ENCODE peak calls at places on chromosomes 13 and 19, in five cellular contexts. U is caudate nucleus, J is RPMI8226, G is lower lobe of right lung, N is cardiac muscle cell. K is an unnamed sample.

GRCh38 chr19:5492281-5492812 is 37.1 kb downstream of the ZNRF4 start:
- DNase-seq in J (no peak), G (no peak), U (no peak), N (no peak), K (no peak)

GRCh38 chr19:48961051-48961649 is 4.0 kb upstream of the FTL start:
- DNase-seq in J (no peak), N (no peak), G (no peak), U (no peak), K (no peak)

GRCh38 chr19:31346660-31347059 is 2.6 kb downstream of the TSHZ3 start:
- DNase-seq in N (no peak), G (no peak), J (no peak), U (no peak), K (no peak)

GRCh38 chr13:51689597-51689996 is 105.3 kb downstream of the WDFY2 start:
- DNase-seq in G (no peak), U (peak; percentile 24), J (no peak), N (peak; percentile 64), K (no peak)

GRCh38 chr19:18775586-18776287 is 15.4 kb downstream of the COMP start:
- DNase-seq in U (no peak), N (peak; percentile 35), J (no peak), G (no peak), K (no peak)

GRCh38 chr19:45391346-45391745 is 13.5 kb downstream of the PPP1R13L start:
- DNase-seq in J (peak; percentile 23), N (peak; percentile 46), U (no peak), G (no peak), K (no peak)

GRCh38 chr19:49301165-49301865 is 23.7 kb downstream of the SLC6A16 start:
- DNase-seq in N (peak; percentile 80), U (peak; percentile 23), G (peak; percentile 88), J (peak; percentile 79), K (peak; percentile 83)

GRCh38 chr19:30069535-30070197 is 127.6 kb downstream of the URI1 start:
- DNase-seq in N (no peak), J (no peak), U (no peak), G (no peak), K (no peak)

GRCh38 chr13:25118371-25118770 is 22.4 kb downstream of the PABPC3 start:
- DNase-seq in J (no peak), G (no peak), U (no peak), N (no peak), K (no peak)

GRCh38 chr19:23772668-23773063 is 14.0 kb upstream of the ZNF681 start:
- DNase-seq in J (no peak), G (no peak), U (no peak), N (no peak), K (no peak)

GRCh38 chr13:28027070-28027469 is 38.6 kb upstream of the URAD start:
- DNase-seq in G (no peak), J (no peak), U (no peak), N (no peak), K (no peak)

GRCh38 chr13:93158565-93158964 is 68.0 kb upstream of the GPC6 start:
- DNase-seq in U (no peak), N (no peak), J (no peak), G (no peak), K (no peak)

GRCh38 chr19:46731007-46731501 is 14.1 kb upstream of the PRKD2 start:
- DNase-seq in J (no peak), G (peak; percentile 78), U (no peak), N (peak; percentile 88), K (no peak)

GRCh38 chr13:101144808-101145419 is 271.4 kb downstream of the NALCN start:
- DNase-seq in J (peak; percentile 47), G (no peak), U (no peak), N (peak; percentile 73), K (no peak)

GRCh38 chr19:48321622-48322591 is 3.4 kb upstream of the EMP3 start:
- DNase-seq in N (peak; percentile 100), J (peak; percentile 97), U (peak; percentile 95), G (peak; percentile 99), K (peak; percentile 99)

K was measured in T-helper 9 cell.